ENCODE peak calls at places on chromosome 15, in seven cellular contexts. One of them, this sample, is unnamed.

GRCh38 chr15:38169982-38170381 is 82.7 kb upstream of the SPRED1 start:
- DNase-seq in islet precursor cell: no peak
- DNase-seq in activated CD8-positive, alpha-beta T cell treated with anti-CD3 and anti-CD28 coated beads for 36 hours: no peak
- DNase-seq in fibroblast of pulmonary artery: peak; percentile 63
- DNase-seq in NCI-H82: no peak
- DNase-seq in HS-27A: no peak
- DNase-seq in GM19239: no peak
- DNase-seq in this sample: no peak

GRCh38 chr15:70133781-70134180 is 36.1 kb upstream of the TLE3 start:
- DNase-seq in islet precursor cell: no peak
- DNase-seq in activated CD8-positive, alpha-beta T cell treated with anti-CD3 and anti-CD28 coated beads for 36 hours: no peak
- DNase-seq in fibroblast of pulmonary artery: no peak
- DNase-seq in NCI-H82: no peak
- DNase-seq in HS-27A: no peak
- DNase-seq in GM19239: no peak
- DNase-seq in this sample: no peak

GRCh38 chr15:90106522-90107117 is 4.4 kb upstream of the IDH2 start:
- DNase-seq in islet precursor cell: peak; percentile 86
- DNase-seq in activated CD8-positive, alpha-beta T cell treated with anti-CD3 and anti-CD28 coated beads for 36 hours: no peak
- DNase-seq in fibroblast of pulmonary artery: peak; percentile 55
- DNase-seq in NCI-H82: peak; percentile 93
- DNase-seq in HS-27A: no peak
- DNase-seq in GM19239: no peak
- DNase-seq in this sample: peak; percentile 80

GRCh38 chr15:69044899-69045298 is 30.4 kb downstream of the NOX5 start:
- DNase-seq in islet precursor cell: peak; percentile 94
- DNase-seq in activated CD8-positive, alpha-beta T cell treated with anti-CD3 and anti-CD28 coated beads for 36 hours: no peak
- DNase-seq in fibroblast of pulmonary artery: peak; percentile 77
- DNase-seq in NCI-H82: peak; percentile 20
- DNase-seq in HS-27A: peak; percentile 27
- DNase-seq in GM19239: no peak
- DNase-seq in this sample: peak; percentile 92

GRCh38 chr15:40688932-40689799 is 5.8 kb upstream of the RAD51 start:
- DNase-seq in islet precursor cell: no peak
- DNase-seq in activated CD8-positive, alpha-beta T cell treated with anti-CD3 and anti-CD28 coated beads for 36 hours: no peak
- DNase-seq in fibroblast of pulmonary artery: no peak
- DNase-seq in NCI-H82: no peak
- DNase-seq in HS-27A: no peak
- DNase-seq in GM19239: no peak
- DNase-seq in this sample: peak; percentile 11

GRCh38 chr15:66573719-66574641 is 8.2 kb upstream of the LCTL start:
- DNase-seq in islet precursor cell: no peak
- DNase-seq in activated CD8-positive, alpha-beta T cell treated with anti-CD3 and anti-CD28 coated beads for 36 hours: no peak
- DNase-seq in fibroblast of pulmonary artery: peak; percentile 64
- DNase-seq in NCI-H82: no peak
- DNase-seq in HS-27A: no peak
- DNase-seq in GM19239: no peak
- DNase-seq in this sample: no peak

GRCh38 chr15:70880781-70881180 is 11.5 kb downstream of the THAP10 start:
- DNase-seq in islet precursor cell: no peak
- DNase-seq in activated CD8-positive, alpha-beta T cell treated with anti-CD3 and anti-CD28 coated beads for 36 hours: no peak
- DNase-seq in fibroblast of pulmonary artery: no peak
- DNase-seq in NCI-H82: no peak
- DNase-seq in HS-27A: no peak
- DNase-seq in GM19239: no peak
- DNase-seq in this sample: peak; percentile 35

GRCh38 chr15:58014470-58014869 is 51.0 kb downstream of the ALDH1A2 start:
- DNase-seq in islet precursor cell: no peak
- DNase-seq in activated CD8-positive, alpha-beta T cell treated with anti-CD3 and anti-CD28 coated beads for 36 hours: no peak
- DNase-seq in fibroblast of pulmonary artery: no peak
- DNase-seq in NCI-H82: no peak
- DNase-seq in HS-27A: no peak
- DNase-seq in GM19239: no peak
- DNase-seq in this sample: no peak

GRCh38 chr15:62648954-62649353 is 393.6 kb upstream of the TPM1 start:
- DNase-seq in islet precursor cell: no peak
- DNase-seq in activated CD8-positive, alpha-beta T cell treated with anti-CD3 and anti-CD28 coated beads for 36 hours: no peak
- DNase-seq in fibroblast of pulmonary artery: peak; percentile 31
- DNase-seq in NCI-H82: peak; percentile 62
- DNase-seq in HS-27A: no peak
- DNase-seq in GM19239: no peak
- DNase-seq in this sample: peak; percentile 43